ENCODE peak calls at places on chromosomes 7 and 10, in five cellular contexts. One of them, this sample, is unnamed.
A peak's percentile ranks its signal among the peaks of the same experiment; 100 is the strongest.

GRCh38 chr7:106306256-106306655 is 21.5 kb upstream of the NAMPT start:
- DNase-seq in K562: no peak
- DNase-seq in HepG2: no peak
- DNase-seq in H1: no peak
- DNase-seq in GM12878: no peak
- DNase-seq in this sample: no peak

GRCh38 chr10:114876169-114876568 is 54.6 kb downstream of the FHIP2A start:
- DNase-seq in K562: no peak
- DNase-seq in HepG2: peak; percentile 62
- DNase-seq in H1: no peak
- DNase-seq in GM12878: no peak
- DNase-seq in this sample: no peak

GRCh38 chr10:124039432-124040086 is 53.8 kb downstream of the CHST15 start:
- DNase-seq in K562: no peak
- DNase-seq in HepG2: no peak
- DNase-seq in H1: no peak
- DNase-seq in GM12878: no peak
- DNase-seq in this sample: no peak

GRCh38 chr7:142873281-142873784 is 12.2 kb downstream of the TRPV6 start:
- DNase-seq in K562: peak; percentile 93
- DNase-seq in HepG2: no peak
- DNase-seq in H1: peak; percentile 84
- DNase-seq in GM12878: no peak
- DNase-seq in this sample: peak; percentile 69

GRCh38 chr10:133275683-133276092 is 980 bp downstream of the ADAM8 start:
- DNase-seq in K562: no peak
- DNase-seq in HepG2: no peak
- DNase-seq in H1: no peak
- DNase-seq in GM12878: no peak
- DNase-seq in this sample: no peak

GRCh38 chr10:97820305-97820704 is 29.3 kb upstream of the GOLGA7B start:
- DNase-seq in K562: no peak
- DNase-seq in HepG2: no peak
- DNase-seq in H1: no peak
- DNase-seq in GM12878: no peak
- DNase-seq in this sample: no peak

GRCh38 chr10:6928531-6929080 is 348.5 kb upstream of the PRKCQ start:
- DNase-seq in K562: no peak
- DNase-seq in HepG2: no peak
- DNase-seq in H1: no peak
- DNase-seq in GM12878: no peak
- DNase-seq in this sample: no peak

GRCh38 chr10:93115661-93116383 is 42.1 kb downstream of the CYP26A1 start:
- DNase-seq in K562: peak; percentile 74
- DNase-seq in HepG2: peak; percentile 63
- DNase-seq in H1: peak; percentile 94
- DNase-seq in GM12878: peak; percentile 32
- DNase-seq in this sample: peak; percentile 88

GRCh38 chr10:131862548-131862947 is 38.3 kb upstream of the PPP2R2D start:
- DNase-seq in K562: no peak
- DNase-seq in HepG2: peak; percentile 38
- DNase-seq in H1: no peak
- DNase-seq in GM12878: no peak
- DNase-seq in this sample: no peak

GRCh38 chr7:143495806-143496672 is 18.4 kb downstream of the TAS2R41 start:
- DNase-seq in K562: no peak
- DNase-seq in HepG2: no peak
- DNase-seq in H1: no peak
- DNase-seq in GM12878: no peak
- DNase-seq in this sample: no peak

GRCh38 chr7:69856991-69857390 is 258.7 kb downstream of the AUTS2 start:
- DNase-seq in K562: no peak
- DNase-seq in HepG2: no peak
- DNase-seq in H1: no peak
- DNase-seq in GM12878: no peak
- DNase-seq in this sample: no peak

GRCh38 chr7:72183835-72184234 is 228.3 kb downstream of the CALN1 start:
- DNase-seq in K562: peak; percentile 23
- DNase-seq in HepG2: peak; percentile 6
- DNase-seq in H1: no peak
- DNase-seq in GM12878: no peak
- DNase-seq in this sample: peak; percentile 16

GRCh38 chr10:121104476-121105111 is 253.4 kb downstream of the WDR11 start:
- DNase-seq in K562: no peak
- DNase-seq in HepG2: no peak
- DNase-seq in H1: no peak
- DNase-seq in GM12878: no peak
- DNase-seq in this sample: no peak
- TF ChIP-seq ATF2 in K562: no peak
- TF ChIP-seq ATF2 in HepG2: no peak
- TF ChIP-seq ATF2 in H1: no peak
- TF ChIP-seq ATF2 in GM12878: no peak
- TF ChIP-seq ATF2 in this sample: no peak

GRCh38 chr7:567305-567883 is 47.7 kb upstream of the PDGFA start:
- DNase-seq in K562: no peak
- DNase-seq in HepG2: no peak
- DNase-seq in H1: no peak
- DNase-seq in GM12878: no peak
- DNase-seq in this sample: no peak

GRCh38 chr7:569996-570800 is 50.6 kb upstream of the PDGFA start:
- DNase-seq in K562: no peak
- DNase-seq in HepG2: no peak
- DNase-seq in H1: no peak
- DNase-seq in GM12878: no peak
- DNase-seq in this sample: no peak

GRCh38 chr7:569071-569855 is 49.6 kb upstream of the PDGFA start:
- DNase-seq in K562: no peak
- DNase-seq in HepG2: no peak
- DNase-seq in H1: no peak
- DNase-seq in GM12878: no peak
- DNase-seq in this sample: no peak

GRCh38 chr7:568681-569035 is 49.0 kb upstream of the PDGFA start:
- DNase-seq in K562: no peak
- DNase-seq in HepG2: no peak
- DNase-seq in H1: no peak
- DNase-seq in GM12878: no peak
- DNase-seq in this sample: no peak

GRCh38 chr7:568031-568680 is 48.5 kb upstream of the PDGFA start:
- DNase-seq in K562: no peak
- DNase-seq in HepG2: no peak
- DNase-seq in H1: no peak
- DNase-seq in GM12878: no peak
- DNase-seq in this sample: no peak
- TF ChIP-seq ATF2 in K562: no peak
- TF ChIP-seq ATF2 in HepG2: no peak
- TF ChIP-seq ATF2 in H1: no peak
- TF ChIP-seq ATF2 in GM12878: no peak
- TF ChIP-seq ATF2 in this sample: no peak

GRCh38 chr10:22105270-22105669 is 101.7 kb upstream of the DNAJC1 start:
- DNase-seq in K562: no peak
- DNase-seq in HepG2: no peak
- DNase-seq in H1: no peak
- DNase-seq in GM12878: no peak
- DNase-seq in this sample: no peak

GRCh38 chr10:22103701-22104100 is 100.2 kb upstream of the DNAJC1 start:
- DNase-seq in K562: peak; percentile 36
- DNase-seq in HepG2: no peak
- DNase-seq in H1: peak; percentile 55
- DNase-seq in GM12878: no peak
- DNase-seq in this sample: no peak
- TF ChIP-seq ATF2 in K562: no peak
- TF ChIP-seq ATF2 in HepG2: no peak
- TF ChIP-seq ATF2 in H1: no peak
- TF ChIP-seq ATF2 in GM12878: no peak
- TF ChIP-seq ATF2 in this sample: no peak

GRCh38 chr7:75924884-75925283 is 9.9 kb downstream of the POR start:
- DNase-seq in K562: no peak
- DNase-seq in HepG2: no peak
- DNase-seq in H1: no peak
- DNase-seq in GM12878: no peak
- DNase-seq in this sample: no peak
- TF ChIP-seq ATF2 in K562: no peak
- TF ChIP-seq ATF2 in HepG2: no peak
- TF ChIP-seq ATF2 in H1: no peak
- TF ChIP-seq ATF2 in GM12878: no peak
- TF ChIP-seq ATF2 in this sample: no peak

DNA sequence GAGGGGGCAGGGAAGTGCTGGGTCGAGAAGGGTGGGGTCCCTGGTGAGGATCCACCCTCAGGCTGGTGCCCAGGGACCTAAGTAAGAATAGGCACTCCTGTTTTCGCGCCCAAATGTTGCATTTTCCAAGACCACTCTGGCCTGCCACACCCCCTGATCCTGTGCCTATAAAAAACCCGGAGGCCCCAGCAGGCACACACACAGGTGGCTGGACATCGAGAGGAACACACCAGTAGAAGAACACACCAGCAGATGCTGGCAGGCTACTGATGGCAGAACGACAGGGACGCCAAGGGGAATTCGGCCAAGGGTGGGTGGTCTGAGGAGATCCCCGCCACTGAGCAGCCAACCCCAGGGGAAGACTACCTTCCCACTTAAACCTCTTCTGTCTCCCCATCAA is 633.9 kb upstream of the POT1 start:
- DNase-seq in K562: no peak
- DNase-seq in HepG2: no peak
- DNase-seq in H1: no peak
- DNase-seq in GM12878: no peak
- DNase-seq in this sample: no peak
- TF ChIP-seq ATF2 in K562: no peak
- TF ChIP-seq ATF2 in HepG2: no peak
- TF ChIP-seq ATF2 in H1: no peak
- TF ChIP-seq ATF2 in GM12878: no peak
- TF ChIP-seq ATF2 in this sample: no peak

GRCh38 chr7:95411666-95412065 is 15.5 kb upstream of the PON3 start:
- DNase-seq in K562: no peak
- DNase-seq in HepG2: no peak
- DNase-seq in H1: no peak
- DNase-seq in GM12878: no peak
- DNase-seq in this sample: no peak

GRCh38 chr7:95405800-95406199 is 9.6 kb upstream of the PON3 start:
- DNase-seq in K562: no peak
- DNase-seq in HepG2: no peak
- DNase-seq in H1: no peak
- DNase-seq in GM12878: no peak
- DNase-seq in this sample: no peak

GRCh38 chr7:95412075-95412474 is 15.9 kb upstream of the PON3 start:
- DNase-seq in K562: no peak
- DNase-seq in HepG2: no peak
- DNase-seq in H1: no peak
- DNase-seq in GM12878: no peak
- DNase-seq in this sample: no peak

GRCh38 chr7:95407751-95408150 is 11.6 kb upstream of the PON3 start:
- DNase-seq in K562: no peak
- DNase-seq in HepG2: no peak
- DNase-seq in H1: no peak
- DNase-seq in GM12878: no peak
- DNase-seq in this sample: no peak

GRCh38 chr7:95411036-95411435 is 14.9 kb upstream of the PON3 start:
- DNase-seq in K562: no peak
- DNase-seq in HepG2: no peak
- DNase-seq in H1: no peak
- DNase-seq in GM12878: no peak
- DNase-seq in this sample: no peak
- TF ChIP-seq ATF2 in K562: no peak
- TF ChIP-seq ATF2 in HepG2: no peak
- TF ChIP-seq ATF2 in H1: no peak
- TF ChIP-seq ATF2 in GM12878: no peak
- TF ChIP-seq ATF2 in this sample: no peak

GRCh38 chr10:111087331-111087756 is 10.5 kb downstream of the ADRA2A start:
- DNase-seq in K562: no peak
- DNase-seq in HepG2: no peak
- DNase-seq in H1: no peak
- DNase-seq in GM12878: no peak
- DNase-seq in this sample: no peak

GRCh38 chr10:111087968-111088505 is 11.2 kb downstream of the ADRA2A start:
- DNase-seq in K562: no peak
- DNase-seq in HepG2: no peak
- DNase-seq in H1: no peak
- DNase-seq in GM12878: no peak
- DNase-seq in this sample: no peak

GRCh38 chr10:111089293-111089692 is 12.5 kb downstream of the ADRA2A start:
- DNase-seq in K562: no peak
- DNase-seq in HepG2: no peak
- DNase-seq in H1: no peak
- DNase-seq in GM12878: no peak
- DNase-seq in this sample: no peak

GRCh38 chr10:111093741-111094380 is 17.0 kb downstream of the ADRA2A start:
- DNase-seq in K562: no peak
- DNase-seq in HepG2: no peak
- DNase-seq in H1: no peak
- DNase-seq in GM12878: no peak
- DNase-seq in this sample: no peak

DNA sequence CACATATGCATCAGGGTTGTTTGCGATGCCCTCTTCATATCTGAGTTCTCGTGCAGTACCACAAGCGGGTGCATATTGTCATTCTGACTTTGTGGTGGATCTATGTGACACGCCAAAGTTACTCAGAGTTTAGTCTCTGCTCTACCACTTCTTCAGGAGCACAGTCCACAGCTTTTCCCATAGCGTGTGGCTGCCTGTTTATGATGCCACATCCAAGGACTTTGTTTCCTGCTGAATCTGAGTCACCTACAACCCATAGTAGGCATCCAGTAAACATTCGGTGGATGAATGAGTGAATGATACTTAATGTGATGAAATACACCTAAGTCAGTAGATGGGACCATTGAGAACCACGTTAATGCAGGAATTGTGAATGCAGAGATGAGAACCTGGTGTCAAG is 15.0 kb downstream of the ADRA2A start:
- DNase-seq in K562: no peak
- DNase-seq in HepG2: no peak
- DNase-seq in H1: no peak
- DNase-seq in GM12878: no peak
- DNase-seq in this sample: no peak
- TF ChIP-seq ATF2 in K562: no peak
- TF ChIP-seq ATF2 in HepG2: no peak
- TF ChIP-seq ATF2 in H1: no peak
- TF ChIP-seq ATF2 in GM12878: no peak
- TF ChIP-seq ATF2 in this sample: no peak

GRCh38 chr10:44963772-44964633 is 4.4 kb downstream of the RASSF4 start:
- DNase-seq in K562: no peak
- DNase-seq in HepG2: peak; percentile 85
- DNase-seq in H1: peak; percentile 59
- DNase-seq in GM12878: no peak
- DNase-seq in this sample: peak; percentile 44

GRCh38 chr10:44960482-44961230 is 1.1 kb downstream of the RASSF4 start:
- DNase-seq in K562: no peak
- DNase-seq in HepG2: peak; percentile 52
- DNase-seq in H1: peak; percentile 38
- DNase-seq in GM12878: no peak
- DNase-seq in this sample: no peak

GRCh38 chr10:44961231-44961571 is 1.6 kb downstream of the RASSF4 start:
- DNase-seq in K562: no peak
- DNase-seq in HepG2: no peak
- DNase-seq in H1: peak; percentile 26
- DNase-seq in GM12878: no peak
- DNase-seq in this sample: no peak

GRCh38 chr10:44962870-44963738 is 3.5 kb downstream of the RASSF4 start:
- DNase-seq in K562: no peak
- DNase-seq in HepG2: peak; percentile 61
- DNase-seq in H1: peak; percentile 60
- DNase-seq in GM12878: no peak
- DNase-seq in this sample: peak; percentile 59

GRCh38 chr10:44961931-44962750 is 2.5 kb downstream of the RASSF4 start:
- DNase-seq in K562: no peak
- DNase-seq in HepG2: no peak
- DNase-seq in H1: peak; percentile 38
- DNase-seq in GM12878: no peak
- DNase-seq in this sample: no peak
- TF ChIP-seq ATF2 in K562: no peak
- TF ChIP-seq ATF2 in HepG2: no peak
- TF ChIP-seq ATF2 in H1: no peak
- TF ChIP-seq ATF2 in GM12878: no peak
- TF ChIP-seq ATF2 in this sample: no peak

This sample was measured in WTC11.